ENCODE peak calls at places on chromosome 16, in nine cellular contexts. L is CD8-positive, alpha-beta memory T cell; U is brain microvascular endothelial cell; K is aorta; M is neural progenitor cell; B is cardiac muscle cell; P is endodermal cell; R is sigmoid colon; S is neuronal stem cell. I is an unnamed sample.
A peak's percentile ranks its signal among the peaks of the same experiment; 100 is the strongest.

GRCh38 chr16:11636172-11636721 is 32.0 kb upstream of the SNN start:
- DNase-seq in L (no peak), U (no peak), K (no peak), M (peak; percentile 70), B (no peak), P (peak; percentile 89), R (no peak), S (no peak), I (no peak)

GRCh38 chr16:56193951-56194726 is 2.9 kb downstream of the GNAO1 start:
- DNase-seq in L (peak; percentile 82), U (peak; percentile 54), K (peak; percentile 94), M (peak; percentile 98), B (peak; percentile 76), P (peak; percentile 98), R (peak; percentile 94), S (peak; percentile 95), I (peak; percentile 66)

GRCh38 chr16:84406006-84406963 is 37.9 kb downstream of the ATP2C2 start:
- DNase-seq in L (no peak), U (no peak), K (no peak), M (peak; percentile 22), B (no peak), P (peak; percentile 60), R (no peak), S (no peak), I (no peak)

GRCh38 chr16:17511340-17511739 is 40.6 kb upstream of the XYLT1 start:
- DNase-seq in L (no peak), U (no peak), K (no peak), M (no peak), B (no peak), P (no peak), R (no peak), S (no peak), I (no peak)

GRCh38 chr16:67456383-67457140 is 24.4 kb downstream of the ATP6V0D1 start:
- DNase-seq in L (no peak), U (peak; percentile 13), K (peak; percentile 86), M (no peak), B (peak; percentile 72), P (peak; percentile 72), R (peak; percentile 95), S (no peak), I (no peak)

GRCh38 chr16:48561960-48562393 is 48.0 kb downstream of the N4BP1 start:
- DNase-seq in L (no peak), U (peak; percentile 37), K (no peak), M (no peak), B (peak; percentile 31), P (no peak), R (no peak), S (no peak), I (no peak)

GRCh38 chr16:31301708-31302400 is 42.1 kb downstream of the ITGAM start:
- DNase-seq in L (no peak), U (no peak), K (no peak), M (peak; percentile 4), B (peak; percentile 73), P (no peak), R (no peak), S (no peak), I (no peak)

GRCh38 chr16:1457489-1458245 is 13.3 kb upstream of the CCDC154 start:
- DNase-seq in L (no peak), U (no peak), K (no peak), M (no peak), B (no peak), P (no peak), R (no peak), S (no peak), I (no peak)

DNA sequence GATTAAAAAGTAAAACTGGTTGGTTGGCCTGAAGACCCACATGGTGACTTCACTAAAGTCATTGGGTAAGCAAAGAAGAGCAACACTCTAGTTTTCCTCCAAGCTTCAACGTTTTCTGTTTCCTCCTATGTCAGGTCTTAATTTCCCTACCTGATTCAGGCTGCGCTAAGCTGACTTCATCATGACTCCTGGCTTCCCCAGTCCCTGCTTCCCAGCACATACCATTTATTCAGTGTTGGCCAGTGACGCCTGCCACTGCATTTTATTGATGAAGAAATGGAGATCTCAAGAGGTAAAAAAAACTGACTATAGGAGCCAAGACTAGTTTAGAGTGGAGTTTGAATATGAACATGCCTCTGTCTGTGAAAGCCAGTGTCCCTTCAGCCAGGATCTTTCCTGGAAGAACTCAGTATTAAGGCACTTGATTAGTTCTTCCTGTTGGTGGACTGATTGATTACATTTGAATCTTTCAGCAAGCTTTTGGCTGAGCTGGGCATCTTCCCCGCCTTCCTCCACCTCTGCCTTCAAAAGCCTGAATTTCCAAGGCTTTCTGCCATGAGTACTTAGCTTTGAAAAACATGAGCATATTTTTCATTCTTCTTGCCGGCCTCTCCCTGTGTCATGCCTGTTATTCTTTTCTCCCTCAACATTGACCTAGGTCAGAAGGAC is 645.5 kb downstream of the WWOX start:
- DNase-seq in L (no peak), U (no peak), K (no peak), M (no peak), B (no peak), P (no peak), R (no peak), S (no peak), I (no peak)
- H3K27ac ChIP-seq in L (no peak overlapping the region), U (no peak overlapping the region), K (no peak overlapping the region), M (no peak overlapping the region), B (no peak overlapping the region), P (no peak overlapping the region), R (peak overlapping the region; percentile 11), S (no peak overlapping the region), I (no peak overlapping the region)

GRCh38 chr16:78137179-78137578 is 37.7 kb downstream of the WWOX start:
- DNase-seq in L (no peak), U (no peak), K (no peak), M (no peak), B (no peak), P (no peak), R (no peak), S (no peak), I (no peak)

GRCh38 chr16:78134944-78135619 is 35.6 kb downstream of the WWOX start:
- DNase-seq in L (no peak), U (no peak), K (no peak), M (no peak), B (no peak), P (no peak), R (no peak), S (no peak), I (no peak)

GRCh38 chr16:78140818-78141466 is 41.5 kb downstream of the WWOX start:
- DNase-seq in L (no peak), U (no peak), K (no peak), M (no peak), B (no peak), P (no peak), R (no peak), S (no peak), I (no peak)

GRCh38 chr16:78133919-78134318 is 34.5 kb downstream of the WWOX start:
- DNase-seq in L (no peak), U (no peak), K (no peak), M (no peak), B (no peak), P (no peak), R (no peak), S (no peak), I (no peak)

DNA sequence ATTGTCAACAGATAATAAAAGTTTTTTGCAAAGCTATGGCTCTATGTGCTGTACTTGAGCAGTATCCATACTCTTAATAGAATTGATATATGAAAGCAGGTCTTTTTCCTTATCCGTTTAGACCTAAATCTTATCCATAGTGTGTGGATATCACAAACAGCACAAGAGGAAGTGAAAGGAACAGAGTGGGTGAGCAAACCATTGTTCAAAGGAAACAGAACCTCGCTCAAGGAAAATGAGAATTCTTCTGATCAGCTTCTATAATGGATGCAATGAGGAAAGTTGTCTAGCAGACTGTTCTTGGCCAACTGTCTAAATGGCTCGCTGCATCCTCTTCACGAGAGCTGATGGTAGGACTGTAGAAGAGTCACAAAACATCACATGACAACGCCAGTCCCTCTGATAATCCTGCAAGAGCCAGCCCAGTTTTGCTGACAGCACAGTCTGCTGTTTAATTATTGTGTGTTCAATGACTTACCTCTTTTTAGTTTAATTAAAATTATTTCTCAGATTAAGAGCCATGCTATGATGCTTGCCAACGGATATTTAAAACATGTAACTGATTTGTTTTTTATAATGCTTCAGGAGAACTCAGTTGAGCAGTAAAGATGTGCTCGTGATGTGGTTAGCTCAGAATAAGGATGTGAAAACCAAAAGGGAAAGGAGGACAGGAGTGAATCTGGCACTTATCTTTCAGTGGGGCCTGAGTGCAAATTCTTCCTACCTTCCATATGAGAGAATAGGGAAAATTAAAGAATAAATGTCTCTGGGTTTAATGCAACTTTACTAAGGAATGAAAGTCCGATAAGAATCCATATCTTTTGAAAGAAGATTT is 38.5 kb downstream of the WWOX start:
- DNase-seq in L (no peak), U (no peak), K (no peak), M (no peak), B (no peak), P (no peak), R (no peak), S (no peak), I (no peak)
- H3K27ac ChIP-seq in L (no peak overlapping the region), U (no peak overlapping the region), K (no peak overlapping the region), M (no peak overlapping the region), B (no peak overlapping the region), P (no peak overlapping the region), R (no peak overlapping the region), S (no peak overlapping the region), I (no peak overlapping the region)

GRCh38 chr16:10578474-10579316 is 1.7 kb downstream of the EMP2 start:
- DNase-seq in L (no peak), U (no peak), K (no peak), M (no peak), B (no peak), P (no peak), R (no peak), S (no peak), I (no peak)

GRCh38 chr16:10576390-10577304 is 3.8 kb downstream of the EMP2 start:
- DNase-seq in L (no peak), U (peak; percentile 8), K (no peak), M (no peak), B (no peak), P (no peak), R (no peak), S (no peak), I (no peak)

GRCh38 chr16:10572611-10573010 is 7.8 kb downstream of the EMP2 start:
- DNase-seq in L (no peak), U (no peak), K (no peak), M (no peak), B (no peak), P (no peak), R (no peak), S (no peak), I (no peak)

GRCh38 chr16:10577305-10578202 is 2.8 kb downstream of the EMP2 start:
- DNase-seq in L (no peak), U (no peak), K (no peak), M (peak; percentile 45), B (no peak), P (peak; percentile 65), R (peak; percentile 68), S (no peak), I (no peak)

DNA sequence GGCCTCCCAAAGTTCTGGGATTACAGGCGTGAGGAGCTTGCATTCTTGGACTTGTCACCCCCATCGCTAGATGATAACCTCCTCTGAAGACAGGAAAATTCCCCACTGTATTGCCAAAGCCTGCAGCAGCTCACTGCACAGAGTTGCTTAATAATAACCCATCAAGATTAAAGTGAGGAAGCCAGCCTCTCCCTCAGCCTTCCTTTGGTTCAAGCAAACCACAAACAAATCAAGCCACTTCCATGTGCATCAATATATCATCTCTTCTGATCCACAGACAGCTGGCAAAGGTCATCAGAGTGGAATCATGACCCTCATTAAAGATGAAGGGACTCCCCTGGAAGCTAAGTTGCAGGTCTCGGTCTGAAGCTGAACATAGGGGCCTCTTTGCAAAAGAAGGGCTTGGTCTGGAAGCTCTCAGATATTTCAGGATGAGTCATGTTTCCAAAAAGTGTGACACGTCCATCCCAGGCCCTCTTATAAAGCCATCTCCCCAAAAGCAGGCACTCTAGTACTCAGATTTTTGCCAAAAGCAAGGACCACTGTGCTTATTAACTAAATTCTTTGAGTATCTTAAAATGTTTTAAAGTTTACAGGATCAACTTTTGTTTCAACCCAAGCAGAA is 4.8 kb downstream of the EMP2 start:
- DNase-seq in L (no peak), U (no peak), K (no peak), M (no peak), B (peak; percentile 78), P (no peak), R (no peak), S (no peak), I (no peak)
- H3K27ac ChIP-seq in L (no peak overlapping the region), U (no peak overlapping the region), K (no peak overlapping the region), M (no peak overlapping the region), B (peak overlapping the region; percentile 90), P (no peak overlapping the region), R (peak overlapping the region; percentile 99), S (no peak overlapping the region), I (no peak overlapping the region)

GRCh38 chr16:89949121-89949742 is 677 bp downstream of the DEF8 start:
- DNase-seq in L (no peak), U (no peak), K (no peak), M (no peak), B (no peak), P (peak; percentile 58), R (no peak), S (no peak), I (no peak)
- H3K27ac ChIP-seq in L (no peak overlapping the region), U (no peak overlapping the region), K (no peak overlapping the region), M (no peak overlapping the region), B (no peak overlapping the region), P (no peak overlapping the region), R (peak overlapping the region; percentile 61), S (no peak overlapping the region), I (peak overlapping the region; percentile 41)